ENCODE peak calls at places on chromosomes 16 and 17, in nine cellular contexts. R is left ventricle myocardium inferior, G is endothelial cell, M is mammary epithelial cell, A is coronary artery, F is Peyer's patch, U is WERI-Rb-1, T is mucosa of descending colon, Q is HFF-Myc. D is an unnamed sample.

GRCh38 chr16:84044108-84044488 is 1.5 kb upstream of the SLC38A8 start:
- DNase-seq in M (no peak), U (peak), G (peak), T (peak), Q (no peak), A (no peak), F (no peak), R (no peak), D (no peak)

GRCh38 chr16:56401482-56401881 is 23.9 kb downstream of the AMFR start:
- DNase-seq in G (peak), F (no peak), Q (no peak), M (peak), R (no peak), T (no peak), A (no peak), U (peak), D (no peak)

GRCh38 chr16:56269824-56270684 is 78.8 kb downstream of the GNAO1 start:
- DNase-seq in G (no peak), M (no peak), F (no peak), Q (no peak), U (peak), T (peak), R (no peak), A (no peak), D (no peak)

GRCh38 chr16:30041841-30042240 is 10.8 kb upstream of the TLCD3B start:
- DNase-seq in G (no peak), T (peak), M (no peak), A (no peak), Q (no peak), R (no peak), F (no peak), U (no peak), D (no peak)

GRCh38 chr16:67801889-67802288 is 4.5 kb downstream of the RANBP10 start:
- DNase-seq in M (no peak), G (no peak), U (no peak), T (no peak), Q (no peak), A (no peak), F (peak), R (no peak), D (no peak)

GRCh38 chr16:4660454-4661007 is 32.8 kb upstream of the NUDT16L1 start:
- DNase-seq in F (peak), Q (no peak), T (peak), M (peak), U (no peak), R (peak), A (peak), G (no peak), D (peak)

GRCh38 chr16:76335187-76335974 is 58.2 kb downstream of the CNTNAP4 start:
- DNase-seq in R (no peak), T (no peak), F (no peak), G (no peak), M (no peak), U (peak), Q (no peak), A (no peak), D (no peak)

GRCh38 chr16:87127061-87127765 is 190.0 kb downstream of the C16orf95 start:
- DNase-seq in R (peak), U (no peak), G (no peak), A (no peak), Q (no peak), T (peak), M (no peak), F (no peak), D (no peak)

GRCh38 chr16:2190659-2191445 is 5.6 kb downstream of the CASKIN1 start:
- DNase-seq in G (no peak), A (no peak), T (no peak), R (no peak), M (no peak), F (no peak), U (no peak), Q (no peak), D (no peak)

GRCh38 chr16:69108069-69108904 is 2.8 kb downstream of the HAS3 start:
- DNase-seq in R (no peak), Q (no peak), M (no peak), U (no peak), A (no peak), G (peak), F (no peak), T (no peak), D (peak)

GRCh38 chr17:42536372-42537155 is 523 bp downstream of the NAGLU start:
- DNase-seq in T (peak), R (peak), F (peak), U (peak), M (peak), G (peak), Q (peak), A (peak), D (peak)

GRCh38 chr17:18257268-18257681 is 1.3 kb downstream of the FLII start:
- DNase-seq in R (no peak), U (no peak), Q (no peak), A (no peak), T (no peak), M (peak), F (no peak), G (no peak), D (no peak)

GRCh38 chr17:40349477-40350409 is 14.8 kb downstream of the GJD3 start:
- DNase-seq in F (no peak), U (no peak), Q (no peak), R (peak), A (no peak), M (peak), G (no peak), T (no peak), D (no peak)

GRCh38 chr16:23690771-23691482 is 12.2 kb downstream of the PLK1 start:
- DNase-seq in A (no peak), R (no peak), G (no peak), T (no peak), Q (no peak), U (no peak), F (no peak), M (no peak), D (no peak)

GRCh38 chr16:47644166-47644565 is 183.0 kb downstream of the PHKB start:
- DNase-seq in U (no peak), T (no peak), R (no peak), F (no peak), A (no peak), M (peak), G (no peak), Q (peak), D (no peak)

GRCh38 chr17:75266315-75267145 is 4.5 kb downstream of the MIF4GD start:
- DNase-seq in G (no peak), U (no peak), A (no peak), M (no peak), R (no peak), Q (no peak), T (no peak), F (no peak), D (no peak)

GRCh38 chr17:4368341-4368740 is 1.9 kb upstream of the UBE2G1 start:
- DNase-seq in M (no peak), A (no peak), T (no peak), R (no peak), U (no peak), G (no peak), Q (no peak), F (no peak), D (no peak)

GRCh38 chr16:15523092-15523541 is 88.7 kb downstream of the BMERB1 start:
- DNase-seq in G (no peak), R (peak), A (no peak), T (peak), M (no peak), Q (no peak), F (peak), U (no peak), D (no peak)

GRCh38 chr16:86877108-86877507 is 298.8 kb downstream of the FOXL1 start:
- DNase-seq in M (no peak), T (no peak), A (no peak), F (no peak), U (no peak), G (no peak), Q (no peak), R (no peak), D (no peak)

GRCh38 chr16:4344659-4345438 is 6.3 kb downstream of the PAM16 start:
- DNase-seq in F (no peak), A (no peak), R (no peak), G (no peak), T (no peak), U (no peak), M (no peak), Q (no peak), D (no peak)

GRCh38 chr17:18246880-18247612 is 11.5 kb downstream of the FLII start:
- DNase-seq in R (peak), Q (no peak), T (peak), A (no peak), F (peak), G (peak), M (peak), U (peak), D (peak)

GRCh38 chr16:6131526-6132050 is 1034.0 kb upstream of the EEF2KMT start:
- DNase-seq in M (no peak), U (no peak), A (no peak), Q (no peak), R (no peak), T (no peak), G (no peak), F (no peak), D (no peak)

DNA sequence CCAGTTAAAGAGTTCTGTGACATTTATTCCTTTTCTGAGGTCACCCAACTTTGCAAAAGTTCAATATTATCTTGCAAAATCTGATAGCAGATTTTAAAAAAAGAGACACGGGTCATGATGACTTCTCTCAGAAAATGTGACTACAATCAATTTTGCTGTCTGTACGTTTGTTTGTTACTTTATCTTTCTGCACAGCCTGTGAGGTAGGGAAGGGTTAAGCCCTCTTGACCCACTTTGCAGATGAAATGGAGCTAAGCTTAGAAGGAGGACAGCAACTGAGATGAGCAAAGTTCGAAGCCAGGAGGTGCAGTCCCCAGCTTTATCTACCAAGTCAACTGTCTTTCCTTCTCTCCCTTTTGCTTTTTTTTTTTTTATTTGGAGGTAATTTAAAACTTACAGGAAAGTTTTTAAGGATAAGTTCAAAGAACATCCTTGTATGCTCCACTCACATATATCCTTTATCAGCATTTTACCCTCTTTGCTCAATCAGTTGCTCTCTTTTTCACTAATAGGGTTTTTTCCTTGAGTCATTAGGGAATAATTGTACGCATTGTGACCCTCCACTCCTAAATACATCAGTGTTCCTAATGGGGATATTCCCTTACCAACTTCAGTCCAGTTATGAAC is 86.8 kb downstream of the MSI2 start:
- DNase-seq in M (no peak), U (no peak), T (no peak), F (no peak), A (no peak), Q (no peak), G (no peak), R (no peak), D (no peak)
- TF ChIP-seq CTCF in M (no peak), U (no peak), T (no peak), F (no peak), A (no peak), Q (no peak), G (no peak), R (no peak), D (no peak)

DNA sequence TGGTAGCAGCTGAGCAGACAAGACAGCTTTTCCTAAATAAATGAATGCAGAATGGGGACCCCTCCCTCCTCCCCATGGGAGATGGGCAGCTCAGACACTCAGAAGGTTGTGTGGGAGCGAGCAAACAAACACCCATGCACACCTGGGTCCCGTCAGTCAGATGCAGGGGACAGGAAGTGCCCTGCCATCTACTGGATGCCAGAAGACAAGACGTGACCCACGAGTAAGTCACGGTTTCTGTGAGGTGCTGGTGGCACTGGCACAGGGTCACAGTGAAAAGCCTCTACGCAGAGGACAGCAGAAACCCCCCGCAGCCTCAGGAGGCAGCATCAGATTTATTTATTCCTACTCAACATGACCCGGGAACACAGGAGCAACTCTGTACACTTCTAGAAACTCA is 8.4 kb downstream of the HBQ1 start:
- DNase-seq in F (no peak), Q (no peak), T (no peak), U (peak), A (no peak), M (no peak), G (no peak), R (no peak), D (peak)
- TF ChIP-seq CTCF in F (no peak), Q (no peak), T (no peak), U (peak), A (no peak), M (peak), G (no peak), R (no peak), D (no peak)

DNA sequence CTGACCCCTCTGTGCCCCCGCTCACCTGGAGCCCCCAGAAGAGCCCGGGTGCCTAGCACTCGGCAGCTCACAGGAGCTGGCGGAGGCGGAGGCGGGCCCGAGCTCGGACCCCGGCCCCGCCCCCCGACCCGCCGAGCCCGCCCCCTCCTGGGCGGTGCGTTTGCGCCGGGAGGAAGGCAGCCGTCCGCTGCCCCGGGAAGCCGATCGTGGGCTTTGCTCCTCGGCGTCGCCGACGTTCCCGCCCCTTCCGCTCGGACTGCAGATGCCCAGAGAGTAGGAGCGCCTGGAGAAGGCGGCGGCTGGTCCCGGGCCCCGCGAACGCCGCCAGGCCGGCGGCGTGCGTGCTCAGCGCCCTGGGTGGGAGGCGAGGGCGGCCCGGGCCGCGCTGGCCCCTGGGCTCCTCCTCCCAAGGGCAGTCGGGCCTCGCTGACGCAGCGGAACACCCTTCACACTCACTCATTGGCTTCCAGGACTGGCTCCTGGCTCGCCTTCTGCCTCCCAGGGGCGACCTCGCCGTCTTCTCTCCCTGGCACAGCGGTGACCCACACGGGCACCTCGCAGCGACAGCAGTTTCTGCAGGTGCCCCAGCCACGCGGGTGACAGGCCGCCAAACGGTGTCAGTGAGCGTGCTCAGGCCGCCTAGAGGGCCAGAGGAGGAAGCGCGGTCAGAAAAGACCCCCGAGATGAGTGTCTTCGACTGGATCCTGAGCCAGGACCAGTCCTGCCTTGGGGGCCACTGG is at the start of gene PLSCR3:
- DNase-seq in R (peak), T (peak), Q (peak), F (peak), M (peak), G (peak), U (peak), A (peak), D (peak)
- TF ChIP-seq CTCF in R (peak), T (no peak), Q (no peak), F (peak), M (peak), G (peak), U (peak), A (no peak), D (no peak)

DNA sequence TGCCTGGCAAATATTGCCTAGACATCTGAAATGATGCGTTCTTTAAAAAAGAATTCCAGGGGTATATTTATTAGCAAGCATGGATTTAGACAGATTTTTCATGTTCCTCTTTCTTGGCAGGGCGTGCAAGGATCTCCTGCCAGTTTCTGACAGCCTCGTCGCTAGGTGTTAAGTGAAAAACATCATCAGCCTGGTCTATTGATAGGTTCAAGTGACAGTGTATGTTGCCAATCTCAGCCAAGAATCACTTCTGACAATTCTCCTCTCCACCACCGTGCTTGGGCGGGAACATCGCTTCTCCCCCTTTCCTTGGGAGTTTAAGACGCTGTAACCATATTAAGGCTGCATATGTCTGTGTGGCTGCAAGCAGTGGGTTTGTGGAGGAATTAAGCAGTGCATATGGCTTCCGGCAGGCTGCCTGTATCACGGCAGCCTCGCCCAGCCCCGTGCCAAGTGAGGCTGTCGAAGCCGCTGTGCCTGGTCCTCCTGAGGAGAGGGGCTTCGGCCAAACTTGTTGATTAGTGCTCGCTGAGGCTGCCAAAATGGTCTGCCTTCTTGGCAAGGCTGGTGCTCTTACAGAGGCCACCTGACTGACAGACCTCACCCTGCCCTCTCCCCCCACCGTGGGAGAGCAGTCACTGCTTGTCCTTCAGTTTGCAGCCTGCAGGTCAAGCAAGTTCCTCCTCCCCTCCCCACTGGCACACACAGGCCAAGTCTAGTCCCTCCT is 132.1 kb upstream of the MPHOSPH6 start:
- DNase-seq in R (peak), A (no peak), Q (no peak), T (no peak), M (no peak), U (peak), G (no peak), F (no peak), D (no peak)
- TF ChIP-seq CTCF in R (peak), A (no peak), Q (no peak), T (no peak), M (no peak), U (no peak), G (no peak), F (no peak), D (no peak)

DNA sequence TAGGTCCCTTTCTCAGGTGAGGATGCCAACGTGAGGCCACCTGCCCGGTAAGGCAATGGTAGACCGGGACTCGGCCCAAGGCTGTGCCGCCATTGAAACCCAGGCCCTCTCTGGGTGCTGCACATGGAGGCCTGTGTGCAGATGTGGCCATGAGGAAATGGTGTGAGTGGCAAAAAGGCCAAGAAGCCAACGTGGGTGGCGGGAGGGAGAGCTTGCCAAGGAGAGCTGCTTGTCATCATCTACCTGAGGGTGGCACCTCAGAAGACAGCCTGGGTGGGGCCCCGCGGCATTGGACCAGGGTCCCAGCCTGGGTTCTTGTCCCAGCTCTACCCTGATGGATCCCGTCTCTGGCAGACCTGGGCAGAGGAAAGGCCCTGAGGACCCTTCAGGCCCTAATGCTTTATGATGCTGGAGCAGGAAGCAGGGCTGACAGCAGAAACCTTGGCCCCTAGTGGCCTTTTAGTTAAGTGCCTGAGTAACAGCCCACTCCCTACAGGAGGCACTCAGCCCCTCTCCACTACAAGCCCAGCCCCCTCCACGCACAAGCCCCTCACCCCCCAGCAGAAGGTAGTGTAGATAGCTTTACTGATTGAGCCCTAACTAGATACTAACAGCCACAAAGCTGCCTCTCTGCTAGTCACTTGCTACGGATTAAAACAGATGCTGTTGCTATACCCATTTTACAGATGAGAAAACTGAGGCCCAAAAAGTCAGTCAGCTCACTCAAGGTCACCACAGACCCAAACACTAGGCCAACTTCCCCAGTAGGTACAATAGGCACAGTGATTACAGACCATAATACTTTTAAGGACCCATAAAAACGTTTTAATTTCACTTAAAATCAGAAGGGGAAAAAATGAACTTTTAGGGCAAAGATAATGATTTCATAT is 26.2 kb upstream of the KIFC3 start:
- DNase-seq in R (no peak), Q (no peak), F (no peak), G (no peak), A (no peak), T (no peak), U (no peak), M (no peak), D (no peak)
- TF ChIP-seq CTCF in R (no peak), Q (no peak), F (no peak), G (peak), A (no peak), T (no peak), U (peak), M (no peak), D (no peak)

GRCh38 chr16:57628008-57628781 is at the start of gene ADGRG1:
- DNase-seq in U (peak), R (peak), G (peak), Q (peak), T (no peak), F (peak), M (peak), A (peak), D (no peak)
- TF ChIP-seq CTCF in U (no peak), R (peak), G (no peak), Q (peak), T (no peak), F (no peak), M (peak), A (no peak), D (no peak)

DNA sequence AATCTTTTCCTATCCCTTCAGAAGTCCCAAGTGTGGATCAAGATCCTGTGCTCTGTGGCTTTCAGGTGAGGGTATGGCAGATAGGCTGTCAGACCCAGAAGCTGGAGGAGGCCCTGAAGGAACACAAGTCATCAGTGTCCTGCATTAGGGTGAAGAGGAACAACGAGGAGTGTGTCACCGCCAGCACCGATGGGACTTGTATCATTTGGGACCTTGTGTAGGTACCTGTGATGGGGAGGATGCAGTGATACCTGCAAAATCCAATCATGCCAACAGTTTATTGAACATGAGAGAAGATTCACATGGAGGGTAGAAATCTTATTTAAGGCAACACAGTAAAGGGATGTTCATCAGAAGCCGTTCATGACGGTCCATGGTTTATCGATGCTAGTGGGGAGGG is 10.0 kb upstream of the USP43 start:
- DNase-seq in R (no peak), G (no peak), T (no peak), M (no peak), F (no peak), U (no peak), A (no peak), Q (no peak), D (no peak)
- TF ChIP-seq CTCF in R (no peak), G (no peak), T (no peak), M (no peak), F (no peak), U (no peak), A (no peak), Q (no peak), D (no peak)